ENCODE peak calls at places on chromosomes 3 and 15, in six cellular contexts. One of them, this sample, is unnamed.

GRCh38 chr3:52809821-52810377 is 15.3 kb downstream of the ITIH3 start:
- DNase-seq in upper lobe of left lung: no peak
- DNase-seq in LNCaP clone FGC: no peak
- DNase-seq in fibroblast of lung: no peak
- DNase-seq in transverse colon: no peak
- DNase-seq in astrocyte of the spinal cord: no peak
- DNase-seq in this sample: no peak

GRCh38 chr15:78454992-78455391 is 17.0 kb downstream of the IREB2 start:
- DNase-seq in upper lobe of left lung: no peak
- DNase-seq in LNCaP clone FGC: no peak
- DNase-seq in fibroblast of lung: no peak
- DNase-seq in transverse colon: no peak
- DNase-seq in astrocyte of the spinal cord: no peak
- DNase-seq in this sample: no peak

GRCh38 chr15:32683906-32684584 is 33.8 kb upstream of the GREM1 start:
- DNase-seq in upper lobe of left lung: no peak
- DNase-seq in LNCaP clone FGC: no peak
- DNase-seq in fibroblast of lung: peak; percentile 92
- DNase-seq in transverse colon: no peak
- DNase-seq in astrocyte of the spinal cord: peak; percentile 95
- DNase-seq in this sample: peak; percentile 87

GRCh38 chr3:159039286-159039685 is 237.4 kb downstream of the MFSD1 start:
- DNase-seq in upper lobe of left lung: no peak
- DNase-seq in LNCaP clone FGC: no peak
- DNase-seq in fibroblast of lung: no peak
- DNase-seq in transverse colon: no peak
- DNase-seq in astrocyte of the spinal cord: no peak
- DNase-seq in this sample: no peak

GRCh38 chr3:71119171-71119570 is 464.4 kb downstream of the FOXP1 start:
- DNase-seq in upper lobe of left lung: no peak
- DNase-seq in LNCaP clone FGC: no peak
- DNase-seq in fibroblast of lung: no peak
- DNase-seq in transverse colon: no peak
- DNase-seq in astrocyte of the spinal cord: peak; percentile 34
- DNase-seq in this sample: no peak

GRCh38 chr15:37801529-37801928 is 132.9 kb upstream of the TMCO5A start:
- DNase-seq in upper lobe of left lung: no peak
- DNase-seq in LNCaP clone FGC: no peak
- DNase-seq in fibroblast of lung: no peak
- DNase-seq in transverse colon: no peak
- DNase-seq in astrocyte of the spinal cord: no peak
- DNase-seq in this sample: no peak

GRCh38 chr3:137217733-137218132 is 259.9 kb downstream of the IL20RB start:
- DNase-seq in upper lobe of left lung: no peak
- DNase-seq in LNCaP clone FGC: no peak
- DNase-seq in fibroblast of lung: no peak
- DNase-seq in transverse colon: no peak
- DNase-seq in astrocyte of the spinal cord: no peak
- DNase-seq in this sample: no peak

GRCh38 chr3:72664576-72664975 is 183.7 kb downstream of the SHQ1 start:
- DNase-seq in upper lobe of left lung: no peak
- DNase-seq in LNCaP clone FGC: no peak
- DNase-seq in fibroblast of lung: peak; percentile 11
- DNase-seq in transverse colon: no peak
- DNase-seq in astrocyte of the spinal cord: no peak
- DNase-seq in this sample: no peak

GRCh38 chr3:170488802-170489201 is 70.1 kb downstream of the CLDN11 start:
- DNase-seq in upper lobe of left lung: no peak
- DNase-seq in LNCaP clone FGC: no peak
- DNase-seq in fibroblast of lung: peak; percentile 89
- DNase-seq in transverse colon: no peak
- DNase-seq in astrocyte of the spinal cord: peak; percentile 62
- DNase-seq in this sample: peak; percentile 48

GRCh38 chr3:6062226-6063187 is 798.4 kb upstream of the GRM7 start:
- DNase-seq in upper lobe of left lung: no peak
- DNase-seq in LNCaP clone FGC: no peak
- DNase-seq in fibroblast of lung: no peak
- DNase-seq in transverse colon: no peak
- DNase-seq in astrocyte of the spinal cord: no peak
- DNase-seq in this sample: no peak

GRCh38 chr15:68733666-68734065 is 87.0 kb downstream of the ANP32A start:
- DNase-seq in upper lobe of left lung: no peak
- DNase-seq in LNCaP clone FGC: no peak
- DNase-seq in fibroblast of lung: no peak
- DNase-seq in transverse colon: no peak
- DNase-seq in astrocyte of the spinal cord: no peak
- DNase-seq in this sample: no peak

GRCh38 chr15:81264072-81264857 is 59.7 kb downstream of the STARD5 start:
- DNase-seq in upper lobe of left lung: no peak
- DNase-seq in LNCaP clone FGC: no peak
- DNase-seq in fibroblast of lung: no peak
- DNase-seq in transverse colon: no peak
- DNase-seq in astrocyte of the spinal cord: no peak
- DNase-seq in this sample: no peak

GRCh38 chr3:116148881-116149530 is 296.3 kb downstream of the LSAMP start:
- DNase-seq in upper lobe of left lung: no peak
- DNase-seq in LNCaP clone FGC: no peak
- DNase-seq in fibroblast of lung: peak; percentile 64
- DNase-seq in transverse colon: no peak
- DNase-seq in astrocyte of the spinal cord: peak; percentile 72
- DNase-seq in this sample: no peak

GRCh38 chr3:131898346-131898745 is 136.5 kb downstream of the CPNE4 start:
- DNase-seq in upper lobe of left lung: no peak
- DNase-seq in LNCaP clone FGC: no peak
- DNase-seq in fibroblast of lung: no peak
- DNase-seq in transverse colon: no peak
- DNase-seq in astrocyte of the spinal cord: no peak
- DNase-seq in this sample: no peak

GRCh38 chr3:87503901-87504498 is 227.6 kb upstream of the POU1F1 start:
- DNase-seq in upper lobe of left lung: no peak
- DNase-seq in LNCaP clone FGC: peak; percentile 59
- DNase-seq in fibroblast of lung: peak; percentile 18
- DNase-seq in transverse colon: peak; percentile 9
- DNase-seq in astrocyte of the spinal cord: peak; percentile 80
- DNase-seq in this sample: peak; percentile 74

GRCh38 chr3:44924102-44925084 is 50.0 kb downstream of the TGM4 start:
- DNase-seq in upper lobe of left lung: no peak
- DNase-seq in LNCaP clone FGC: no peak
- DNase-seq in fibroblast of lung: no peak
- DNase-seq in transverse colon: no peak
- DNase-seq in astrocyte of the spinal cord: peak; percentile 13
- DNase-seq in this sample: no peak

GRCh38 chr3:44926921-44927320 is 49.1 kb downstream of the ZDHHC3 start:
- DNase-seq in upper lobe of left lung: no peak
- DNase-seq in LNCaP clone FGC: no peak
- DNase-seq in fibroblast of lung: no peak
- DNase-seq in transverse colon: no peak
- DNase-seq in astrocyte of the spinal cord: no peak
- DNase-seq in this sample: no peak

GRCh38 chr3:44923634-44924033 is 49.2 kb downstream of the TGM4 start:
- DNase-seq in upper lobe of left lung: no peak
- DNase-seq in LNCaP clone FGC: no peak
- DNase-seq in fibroblast of lung: no peak
- DNase-seq in transverse colon: no peak
- DNase-seq in astrocyte of the spinal cord: no peak
- DNase-seq in this sample: no peak

GRCh38 chr3:44929782-44930181 is 46.2 kb downstream of the ZDHHC3 start:
- DNase-seq in upper lobe of left lung: no peak
- DNase-seq in LNCaP clone FGC: no peak
- DNase-seq in fibroblast of lung: no peak
- DNase-seq in transverse colon: no peak
- DNase-seq in astrocyte of the spinal cord: no peak
- DNase-seq in this sample: no peak

DNA sequence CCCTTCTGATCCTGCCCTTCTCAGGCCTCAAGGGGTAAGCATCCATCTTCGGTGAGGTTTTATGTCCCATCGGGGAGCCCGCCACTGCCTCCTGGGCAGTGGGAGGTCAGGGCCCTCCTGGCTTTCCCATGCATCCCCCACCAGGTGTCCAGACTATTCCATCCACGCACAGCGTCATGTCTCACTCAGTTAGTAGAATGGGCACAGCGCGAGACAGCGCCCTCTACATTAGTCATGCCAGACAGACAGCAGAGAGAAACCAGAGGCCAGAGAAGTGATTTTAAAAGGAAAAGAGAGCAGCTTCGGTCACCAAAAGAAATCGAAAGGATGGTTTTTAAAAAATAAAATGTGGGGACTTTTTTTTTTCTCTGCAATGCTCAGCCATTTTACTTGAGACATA is 49.8 kb downstream of the ZDHHC3 start:
- DNase-seq in upper lobe of left lung: no peak
- DNase-seq in LNCaP clone FGC: no peak
- DNase-seq in fibroblast of lung: no peak
- DNase-seq in transverse colon: no peak
- DNase-seq in astrocyte of the spinal cord: no peak
- DNase-seq in this sample: no peak
- TF ChIP-seq CTCF in upper lobe of left lung: no peak
- TF ChIP-seq CTCF in LNCaP clone FGC: peak; percentile 9
- TF ChIP-seq CTCF in fibroblast of lung: no peak
- TF ChIP-seq CTCF in transverse colon: no peak
- TF ChIP-seq CTCF in astrocyte of the spinal cord: no peak
- TF ChIP-seq CTCF in this sample: peak; percentile 17

GRCh38 chr3:152043620-152044019 is 170.2 kb downstream of the SUCNR1 start:
- DNase-seq in upper lobe of left lung: no peak
- DNase-seq in LNCaP clone FGC: no peak
- DNase-seq in fibroblast of lung: no peak
- DNase-seq in transverse colon: no peak
- DNase-seq in astrocyte of the spinal cord: no peak
- DNase-seq in this sample: no peak
- TF ChIP-seq CTCF in upper lobe of left lung: no peak
- TF ChIP-seq CTCF in LNCaP clone FGC: no peak
- TF ChIP-seq CTCF in fibroblast of lung: no peak
- TF ChIP-seq CTCF in transverse colon: no peak
- TF ChIP-seq CTCF in astrocyte of the spinal cord: no peak
- TF ChIP-seq CTCF in this sample: no peak

GRCh38 chr3:48465531-48466378 is 19.2 kb downstream of the ATRIP start:
- DNase-seq in upper lobe of left lung: peak; percentile 96
- DNase-seq in LNCaP clone FGC: peak; percentile 100
- DNase-seq in fibroblast of lung: peak; percentile 100
- DNase-seq in transverse colon: peak; percentile 95
- DNase-seq in astrocyte of the spinal cord: peak; percentile 100
- DNase-seq in this sample: peak; percentile 100
- TF ChIP-seq CTCF in upper lobe of left lung: peak; percentile 78
- TF ChIP-seq CTCF in LNCaP clone FGC: peak; percentile 82
- TF ChIP-seq CTCF in fibroblast of lung: peak; percentile 67
- TF ChIP-seq CTCF in transverse colon: peak; percentile 55
- TF ChIP-seq CTCF in astrocyte of the spinal cord: peak; percentile 77
- TF ChIP-seq CTCF in this sample: peak; percentile 81

GRCh38 chr3:113140876-113141275 is 70.5 kb upstream of the BOC start:
- DNase-seq in upper lobe of left lung: no peak
- DNase-seq in LNCaP clone FGC: no peak
- DNase-seq in fibroblast of lung: no peak
- DNase-seq in transverse colon: no peak
- DNase-seq in astrocyte of the spinal cord: peak; percentile 58
- DNase-seq in this sample: no peak

GRCh38 chr3:113136529-113136928 is 74.8 kb upstream of the BOC start:
- DNase-seq in upper lobe of left lung: no peak
- DNase-seq in LNCaP clone FGC: no peak
- DNase-seq in fibroblast of lung: no peak
- DNase-seq in transverse colon: no peak
- DNase-seq in astrocyte of the spinal cord: no peak
- DNase-seq in this sample: no peak

GRCh38 chr3:113138839-113139743 is 72.3 kb upstream of the BOC start:
- DNase-seq in upper lobe of left lung: no peak
- DNase-seq in LNCaP clone FGC: no peak
- DNase-seq in fibroblast of lung: no peak
- DNase-seq in transverse colon: no peak
- DNase-seq in astrocyte of the spinal cord: no peak
- DNase-seq in this sample: no peak

GRCh38 chr3:113132571-113132996 is 78.8 kb upstream of the BOC start:
- DNase-seq in upper lobe of left lung: no peak
- DNase-seq in LNCaP clone FGC: no peak
- DNase-seq in fibroblast of lung: peak; percentile 55
- DNase-seq in transverse colon: no peak
- DNase-seq in astrocyte of the spinal cord: peak; percentile 88
- DNase-seq in this sample: no peak

GRCh38 chr3:113136071-113136470 is 75.3 kb upstream of the BOC start:
- DNase-seq in upper lobe of left lung: no peak
- DNase-seq in LNCaP clone FGC: peak; percentile 4
- DNase-seq in fibroblast of lung: peak; percentile 56
- DNase-seq in transverse colon: no peak
- DNase-seq in astrocyte of the spinal cord: no peak
- DNase-seq in this sample: no peak
- TF ChIP-seq CTCF in upper lobe of left lung: peak; percentile 63
- TF ChIP-seq CTCF in LNCaP clone FGC: peak; percentile 71
- TF ChIP-seq CTCF in fibroblast of lung: peak; percentile 32
- TF ChIP-seq CTCF in transverse colon: peak; percentile 34
- TF ChIP-seq CTCF in astrocyte of the spinal cord: peak; percentile 43
- TF ChIP-seq CTCF in this sample: peak; percentile 52

DNA sequence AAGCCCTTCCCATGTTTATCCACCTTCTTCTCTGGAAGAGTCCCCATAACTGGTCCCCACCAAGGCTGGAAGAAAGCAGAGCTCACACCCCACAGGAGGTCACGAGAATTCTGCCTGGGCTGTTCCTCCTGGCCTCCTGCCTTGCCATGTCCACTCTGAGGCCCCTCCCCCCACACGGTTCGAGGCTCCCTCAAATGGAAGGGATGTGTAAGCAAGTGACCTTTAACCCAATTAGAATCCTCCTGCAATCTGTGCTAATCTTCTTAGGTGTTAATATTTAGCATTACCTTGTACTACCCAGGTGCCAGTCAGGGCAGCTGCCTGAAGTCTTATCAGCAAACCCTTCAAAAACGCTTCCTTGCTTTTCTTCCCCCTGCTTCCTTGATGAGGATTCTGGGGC is 32.4 kb upstream of the DYNC1LI1 start:
- DNase-seq in upper lobe of left lung: no peak
- DNase-seq in LNCaP clone FGC: no peak
- DNase-seq in fibroblast of lung: no peak
- DNase-seq in transverse colon: no peak
- DNase-seq in astrocyte of the spinal cord: no peak
- DNase-seq in this sample: no peak
- TF ChIP-seq CTCF in upper lobe of left lung: no peak
- TF ChIP-seq CTCF in LNCaP clone FGC: no peak
- TF ChIP-seq CTCF in fibroblast of lung: no peak
- TF ChIP-seq CTCF in transverse colon: no peak
- TF ChIP-seq CTCF in astrocyte of the spinal cord: no peak
- TF ChIP-seq CTCF in this sample: no peak

DNA sequence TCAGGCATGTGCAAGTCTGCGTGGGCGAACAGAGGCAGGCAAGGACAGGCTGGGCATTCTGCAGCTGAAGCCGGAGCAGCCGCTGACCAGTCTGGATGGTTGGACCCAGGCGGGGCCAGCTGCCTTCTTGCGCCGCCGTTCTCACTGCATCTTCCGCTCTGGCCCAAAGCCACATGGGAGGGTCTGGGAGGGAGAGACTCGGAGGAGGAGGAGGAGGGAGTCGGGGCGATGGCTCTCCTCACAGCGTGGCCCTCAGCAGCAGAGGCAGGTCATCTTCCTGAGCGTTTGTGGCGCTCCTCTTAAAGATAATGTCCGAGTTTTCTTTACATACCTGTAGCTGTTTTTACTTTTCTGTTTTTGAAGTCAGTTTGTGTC is 5.9 kb downstream of the CLK3 start:
- DNase-seq in upper lobe of left lung: peak; percentile 46
- DNase-seq in LNCaP clone FGC: no peak
- DNase-seq in fibroblast of lung: no peak
- DNase-seq in transverse colon: no peak
- DNase-seq in astrocyte of the spinal cord: no peak
- DNase-seq in this sample: no peak
- TF ChIP-seq CTCF in upper lobe of left lung: no peak
- TF ChIP-seq CTCF in LNCaP clone FGC: no peak
- TF ChIP-seq CTCF in fibroblast of lung: no peak
- TF ChIP-seq CTCF in transverse colon: no peak
- TF ChIP-seq CTCF in astrocyte of the spinal cord: no peak
- TF ChIP-seq CTCF in this sample: no peak